ENCODE peak calls at places on chromosomes 1 and 21, in five cellular contexts. P is CD8-positive, alpha-beta memory T cell; W is neural progenitor cell; Q is adrenal gland; K is lung. F is an unnamed sample. For H3K4me1, the result is how much of the 10 kb centered on the place peaks cover.

GRCh38 chr1:205071801-205072200 is 12.5 kb downstream of the TMEM81 start:
- DNase-seq in W (no peak), P (no peak), K (no peak), Q (no peak), F (no peak)

GRCh38 chr1:109199710-109200109 is 14.0 kb upstream of the SARS1 start:
- DNase-seq in Q (no peak), W (no peak), P (no peak), K (no peak), F (no peak)

GRCh38 chr1:174352883-174353608 is 94.7 kb upstream of the GPR52 start:
- DNase-seq in Q (no peak), W (no peak), K (no peak), P (no peak), F (no peak)

GRCh38 chr1:93692451-93692861 is 10.8 kb upstream of the BCAR3 start:
- DNase-seq in Q (no peak), P (no peak), W (no peak), K (no peak), F (peak)

GRCh38 chr1:47995306-47996050 is 1.7 kb downstream of the TRABD2B start:
- DNase-seq in W (no peak), Q (no peak), P (no peak), K (no peak), F (no peak)

GRCh38 chr1:64000021-64000420 is 203.4 kb upstream of the UBE2U start:
- DNase-seq in W (no peak), K (no peak), P (no peak), Q (no peak), F (no peak)

GRCh38 chr1:243944429-243945160 is 94.6 kb upstream of the AKT3 start:
- DNase-seq in Q (no peak), K (no peak), W (peak), P (no peak), F (no peak)

GRCh38 chr1:25001125-25001915 is 71.2 kb upstream of the RUNX3 start:
- DNase-seq in Q (no peak), K (no peak), P (no peak), W (no peak), F (no peak)

GRCh38 chr1:167357305-167357704 is 136.6 kb downstream of the POU2F1 start:
- DNase-seq in Q (no peak), W (no peak), K (no peak), P (no peak), F (no peak)

GRCh38 chr21:42336065-42336464 is 14.7 kb downstream of the TFF2 start:
- DNase-seq in P (no peak), W (peak), K (no peak), Q (no peak), F (no peak)

GRCh38 chr1:207860531-207860930 is 50.4 kb downstream of the CD34 start:
- DNase-seq in Q (no peak), K (no peak), P (no peak), W (no peak), F (no peak)

GRCh38 chr1:69913967-69914366 is 291.4 kb downstream of the LRRC40 start:
- DNase-seq in Q (no peak), P (no peak), W (no peak), K (no peak), F (no peak)

GRCh38 chr1:227779651-227780050 is 35.8 kb upstream of the PRSS38 start:
- DNase-seq in W (no peak), Q (peak), P (no peak), K (no peak), F (no peak)

GRCh38 chr1:115158181-115158580 is 68.9 kb upstream of the TSPAN2 start:
- DNase-seq in K (no peak), P (no peak), Q (no peak), W (no peak), F (peak)

GRCh38 chr1:23008901-23009300 is 6.8 kb downstream of the TEX46 start:
- DNase-seq in W (no peak), K (no peak), Q (no peak), P (no peak), F (no peak)

GRCh38 chr1:39928809-39929587 is 25.9 kb upstream of the MFSD2A start:
- DNase-seq in P (no peak), K (no peak), Q (no peak), W (no peak), F (no peak)

GRCh38 chr1:21289127-21289526 is 1.1 kb downstream of the ECE1 start:
- DNase-seq in Q (no peak), P (no peak), K (no peak), W (no peak), F (no peak)

GRCh38 chr1:37947364-37947763 is 511 bp upstream of the INPP5B start:
- DNase-seq in Q (no peak), W (no peak), P (no peak), K (no peak), F (no peak)

GRCh38 chr1:40708750-40709099 is 17.2 kb downstream of the NFYC start:
- DNase-seq in W (peak), Q (no peak), P (no peak), K (no peak), F (no peak)

GRCh38 chr1:36352910-36353878 is 29.7 kb upstream of the EVA1B start:
- DNase-seq in K (no peak), Q (no peak), P (no peak), W (no peak), F (no peak)

GRCh38 chr1:58454343-58454742 is 92.2 kb downstream of the OMA1 start:
- DNase-seq in P (no peak), Q (no peak), K (no peak), W (no peak), F (peak)

GRCh38 chr1:39833121-39833520 is 44.5 kb upstream of the BMP8B start:
- DNase-seq in W (no peak), Q (no peak), K (no peak), P (no peak), F (no peak)

GRCh38 chr1:21924503-21925005 is 12.6 kb downstream of the HSPG2 start:
- DNase-seq in Q (no peak), W (no peak), P (no peak), K (no peak), F (peak)

GRCh38 chr1:92933459-92933858 is 27.8 kb downstream of the DIPK1A start:
- DNase-seq in K (no peak), Q (no peak), P (no peak), W (no peak), F (no peak)

GRCh38 chr1:56330400-56331026 is 248.8 kb downstream of the PLPP3 start:
- DNase-seq in K (no peak), Q (no peak), W (no peak), P (no peak), F (no peak)

GRCh38 chr1:84877592-84877991 is 15.4 kb downstream of the LPAR3 start:
- DNase-seq in P (no peak), K (no peak), W (no peak), Q (no peak), F (no peak)

GRCh38 chr1:200296091-200296661 is 113.7 kb downstream of the ZNF281 start:
- DNase-seq in P (no peak), W (no peak), K (no peak), Q (no peak), F (no peak)

GRCh38 chr1:205348559-205349477 is 7.9 kb downstream of the KLHDC8A start:
- DNase-seq in P (no peak), W (no peak), K (no peak), Q (no peak), F (no peak)

GRCh38 chr1:16491056-16491675 is 22.9 kb downstream of the RNU1-1 start:
- DNase-seq in P (no peak), Q (no peak), W (peak), K (no peak), F (no peak)

GRCh38 chr1:37071829-37072228 is 37.5 kb upstream of the GRIK3 start:
- DNase-seq in W (no peak), P (no peak), Q (no peak), K (no peak), F (no peak)

GRCh38 chr1:163231385-163231784 is 28.7 kb upstream of the RGS5 start:
- DNase-seq in K (no peak), P (no peak), W (no peak), Q (no peak), F (no peak)

GRCh38 chr1:204149107-204149506 is 2.7 kb downstream of the ETNK2 start:
- DNase-seq in Q (no peak), K (no peak), P (no peak), W (no peak), F (no peak)

GRCh38 chr1:7042322-7043231 is 257.3 kb downstream of the CAMTA1 start:
- DNase-seq in K (no peak), P (no peak), Q (no peak), W (peak), F (peak)

GRCh38 chr1:190168116-190168515 is 309.5 kb downstream of the BRINP3 start:
- DNase-seq in K (no peak), P (no peak), W (no peak), Q (no peak), F (no peak)

GRCh38 chr1:48051466-48052126 is 54.4 kb upstream of the TRABD2B start:
- DNase-seq in Q (no peak), K (no peak), W (no peak), P (no peak), F (no peak)

GRCh38 chr1:153733970-153734369 is 6.1 kb downstream of the INTS3 start:
- DNase-seq in K (no peak), P (no peak), W (no peak), Q (no peak), F (no peak)

GRCh38 chr1:55632058-55632457 is 416.9 kb upstream of the USP24 start:
- DNase-seq in Q (no peak), W (no peak), K (no peak), P (no peak), F (no peak)

GRCh38 chr1:221925947-221926346 is 184.1 kb upstream of the DUSP10 start:
- DNase-seq in P (no peak), Q (no peak), W (no peak), K (no peak), F (no peak)

GRCh38 chr1:103529746-103530145 is 4.2 kb downstream of the RNPC3 start:
- DNase-seq in P (no peak), W (peak), K (no peak), Q (peak), F (no peak)

GRCh38 chr1:51328279-51328678 is 2.1 kb downstream of the TTC39A start:
- DNase-seq in K (no peak), P (no peak), Q (no peak), W (no peak), F (no peak)

GRCh38 chr1:51328926-51329325 is 1.4 kb downstream of the TTC39A start:
- DNase-seq in W (no peak), Q (no peak), K (no peak), P (no peak), F (no peak)

GRCh38 chr1:51331206-51332100 is 1.1 kb upstream of the TTC39A start:
- DNase-seq in W (no peak), K (peak), P (no peak), Q (peak), F (peak)

GRCh38 chr1:51330331-51331201 is at the start of gene TTC39A:
- DNase-seq in Q (no peak), P (no peak), K (no peak), W (peak), F (peak)

GRCh38 chr1:51329443-51330325 is 678 bp downstream of the TTC39A start:
- DNase-seq in Q (no peak), K (peak), P (no peak), W (no peak), F (peak)
- H3K4me3 ChIP-seq in Q (no peak), K (peak), P (no peak), W (peak), F (no peak)

DNA sequence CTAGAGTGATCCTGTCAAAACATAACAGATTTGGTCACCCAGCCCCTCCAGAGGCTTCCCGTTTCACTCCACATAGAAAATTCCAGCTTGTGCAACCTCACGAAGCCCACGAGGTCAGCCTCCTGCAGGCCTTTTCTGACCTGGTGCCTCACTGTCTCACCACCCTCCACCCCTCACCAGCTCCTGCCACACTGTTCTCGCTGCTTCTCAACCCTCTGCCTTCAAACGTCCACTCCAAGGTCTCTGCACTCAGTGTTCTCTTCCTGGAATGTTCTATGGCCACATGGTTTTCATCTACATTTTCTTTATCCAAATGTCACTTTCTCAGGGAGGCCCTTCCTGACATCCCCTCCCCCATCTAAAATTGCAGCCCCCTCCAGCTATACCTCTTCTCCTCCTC is 178.9 kb downstream of the DHRS3 start:
- DNase-seq in K (no peak), W (no peak), P (no peak), Q (no peak), F (no peak)
- H3K4me1 ChIP-seq in K (under half), W (under half), P (half or more), Q (under half), F (under half)

GRCh38 chr1:117753232-117753631 is 147.4 kb downstream of the TENT5C start:
- DNase-seq in Q (no peak), W (no peak), K (no peak), P (no peak), F (no peak)

GRCh38 chr1:117753652-117754051 is 147.8 kb downstream of the TENT5C start:
- DNase-seq in W (no peak), P (no peak), K (no peak), Q (no peak), F (no peak)

GRCh38 chr1:117757668-117758067 is 151.8 kb downstream of the TENT5C start:
- DNase-seq in Q (no peak), W (no peak), K (no peak), P (no peak), F (no peak)

GRCh38 chr1:117758444-117759316 is 152.8 kb downstream of the TENT5C start:
- DNase-seq in P (peak), W (peak), K (peak), Q (peak), F (peak)

GRCh38 chr1:117754061-117754969 is 148.5 kb downstream of the TENT5C start:
- DNase-seq in K (peak), W (peak), Q (peak), P (peak), F (peak)
- H3K4me3 ChIP-seq in K (no peak), W (no peak), Q (no peak), P (no peak), F (no peak)

GRCh38 chr1:1899967-1900327 is 9.1 kb upstream of the GNB1 start:
- DNase-seq in P (no peak), Q (no peak), W (no peak), K (no peak), F (no peak)

GRCh38 chr1:1895456-1896333 is 4.8 kb upstream of the GNB1 start:
- DNase-seq in Q (peak), K (no peak), W (no peak), P (no peak), F (no peak)

GRCh38 chr1:1900883-1901640 is 10.2 kb upstream of the GNB1 start:
- DNase-seq in Q (no peak), K (no peak), P (no peak), W (no peak), F (no peak)

GRCh38 chr1:1899266-1899966 is 8.5 kb upstream of the GNB1 start:
- DNase-seq in W (peak), K (no peak), P (no peak), Q (no peak), F (no peak)

GRCh38 chr1:1898246-1898933 is 7.5 kb upstream of the GNB1 start:
- DNase-seq in W (no peak), P (no peak), K (no peak), Q (no peak), F (no peak)
- H3K4me1 ChIP-seq in W (under half), P (under half), K (under half), Q (under half), F (under half)

GRCh38 chr1:44543064-44543815 is 131.0 kb downstream of the TMEM53 start:
- DNase-seq in Q (no peak), P (no peak), W (peak), K (no peak), F (no peak)
- H3K4me3 ChIP-seq in Q (no peak), P (no peak), W (peak), K (no peak), F (no peak)